ENCODE peak calls at places on chromosomes 16 and 17, in seven cellular contexts. One of them, this sample, is unnamed.

GRCh38 chr16:81158964-81159363 is 62.8 kb upstream of the GCSH start:
- DNase-seq in CD8-positive, alpha-beta T cell: no peak
- DNase-seq in A549: no peak
- DNase-seq in HL-60: no peak
- DNase-seq in left ventricle myocardium inferior: no peak
- DNase-seq in bronchial epithelial cell: no peak
- DNase-seq in GM13976: no peak
- DNase-seq in this sample: no peak

GRCh38 chr16:46649571-46649970 is 28.4 kb upstream of the SHCBP1 start:
- DNase-seq in A549: no peak
- DNase-seq in GM13976: no peak
- DNase-seq in CD8-positive, alpha-beta T cell: no peak
- DNase-seq in HL-60: no peak
- DNase-seq in left ventricle myocardium inferior: peak; percentile 51
- DNase-seq in bronchial epithelial cell: no peak
- DNase-seq in this sample: no peak

GRCh38 chr16:23534868-23535860 is 22.0 kb downstream of the EARS2 start:
- DNase-seq in CD8-positive, alpha-beta T cell: no peak
- DNase-seq in A549: no peak
- DNase-seq in bronchial epithelial cell: peak; percentile 69
- DNase-seq in left ventricle myocardium inferior: no peak
- DNase-seq in GM13976: no peak
- DNase-seq in HL-60: no peak
- DNase-seq in this sample: no peak

GRCh38 chr16:275041-275621 is 613 bp downstream of the RGS11 start:
- DNase-seq in A549: no peak
- DNase-seq in HL-60: no peak
- DNase-seq in GM13976: no peak
- DNase-seq in bronchial epithelial cell: no peak
- DNase-seq in CD8-positive, alpha-beta T cell: no peak
- DNase-seq in left ventricle myocardium inferior: no peak
- DNase-seq in this sample: no peak

GRCh38 chr17:16040710-16041251 is 41.2 kb downstream of the TTC19 start:
- DNase-seq in left ventricle myocardium inferior: no peak
- DNase-seq in bronchial epithelial cell: no peak
- DNase-seq in GM13976: no peak
- DNase-seq in A549: no peak
- DNase-seq in HL-60: no peak
- DNase-seq in CD8-positive, alpha-beta T cell: no peak
- DNase-seq in this sample: no peak

GRCh38 chr16:78538919-78539318 is 439.5 kb downstream of the WWOX start:
- DNase-seq in CD8-positive, alpha-beta T cell: no peak
- DNase-seq in left ventricle myocardium inferior: no peak
- DNase-seq in GM13976: no peak
- DNase-seq in HL-60: no peak
- DNase-seq in bronchial epithelial cell: peak; percentile 81
- DNase-seq in A549: no peak
- DNase-seq in this sample: no peak

GRCh38 chr16:60905806-60906205 is 1130.4 kb downstream of the CDH8 start:
- DNase-seq in A549: no peak
- DNase-seq in bronchial epithelial cell: no peak
- DNase-seq in left ventricle myocardium inferior: no peak
- DNase-seq in GM13976: no peak
- DNase-seq in CD8-positive, alpha-beta T cell: no peak
- DNase-seq in HL-60: no peak
- DNase-seq in this sample: no peak

GRCh38 chr17:63622571-63623390 is 564 bp downstream of the MAP3K3 start:
- DNase-seq in CD8-positive, alpha-beta T cell: peak; percentile 25
- DNase-seq in HL-60: peak; percentile 74
- DNase-seq in left ventricle myocardium inferior: peak; percentile 77
- DNase-seq in A549: peak; percentile 88
- DNase-seq in GM13976: peak; percentile 80
- DNase-seq in bronchial epithelial cell: peak; percentile 37
- DNase-seq in this sample: no peak

GRCh38 chr16:20910781-20911321 is 10.3 kb downstream of the LYRM1 start:
- DNase-seq in HL-60: peak; percentile 70
- DNase-seq in GM13976: no peak
- DNase-seq in A549: no peak
- DNase-seq in CD8-positive, alpha-beta T cell: no peak
- DNase-seq in bronchial epithelial cell: peak; percentile 95
- DNase-seq in left ventricle myocardium inferior: no peak
- DNase-seq in this sample: no peak

GRCh38 chr17:30222741-30223175 is 12.7 kb downstream of the SLC6A4 start:
- DNase-seq in GM13976: no peak
- DNase-seq in left ventricle myocardium inferior: no peak
- DNase-seq in A549: no peak
- DNase-seq in CD8-positive, alpha-beta T cell: no peak
- DNase-seq in bronchial epithelial cell: no peak
- DNase-seq in HL-60: no peak
- DNase-seq in this sample: no peak

GRCh38 chr17:40209404-40210093 is 9.6 kb upstream of the WIPF2 start:
- DNase-seq in CD8-positive, alpha-beta T cell: no peak
- DNase-seq in bronchial epithelial cell: no peak
- DNase-seq in HL-60: no peak
- DNase-seq in left ventricle myocardium inferior: no peak
- DNase-seq in GM13976: no peak
- DNase-seq in A549: no peak
- DNase-seq in this sample: no peak

GRCh38 chr17:37605813-37606505 is 3.3 kb downstream of the SYNRG start:
- DNase-seq in GM13976: peak; percentile 21
- DNase-seq in A549: no peak
- DNase-seq in HL-60: peak; percentile 52
- DNase-seq in CD8-positive, alpha-beta T cell: no peak
- DNase-seq in left ventricle myocardium inferior: no peak
- DNase-seq in bronchial epithelial cell: no peak
- DNase-seq in this sample: no peak

GRCh38 chr16:11346700-11347319 is 1.6 kb downstream of the RMI2 start:
- DNase-seq in GM13976: no peak
- DNase-seq in CD8-positive, alpha-beta T cell: no peak
- DNase-seq in HL-60: no peak
- DNase-seq in bronchial epithelial cell: no peak
- DNase-seq in A549: no peak
- DNase-seq in left ventricle myocardium inferior: no peak
- DNase-seq in this sample: no peak

GRCh38 chr17:80430446-80431245 is 15.7 kb downstream of the ENDOV start:
- DNase-seq in CD8-positive, alpha-beta T cell: no peak
- DNase-seq in left ventricle myocardium inferior: no peak
- DNase-seq in A549: no peak
- DNase-seq in bronchial epithelial cell: peak; percentile 16
- DNase-seq in GM13976: no peak
- DNase-seq in HL-60: no peak
- DNase-seq in this sample: no peak

GRCh38 chr16:8764486-8765250 is 32.8 kb downstream of the TMEM186 start:
- DNase-seq in HL-60: no peak
- DNase-seq in left ventricle myocardium inferior: no peak
- DNase-seq in bronchial epithelial cell: no peak
- DNase-seq in CD8-positive, alpha-beta T cell: no peak
- DNase-seq in GM13976: no peak
- DNase-seq in A549: no peak
- DNase-seq in this sample: no peak

GRCh38 chr16:58661199-58661830 is 23.3 kb downstream of the SLC38A7 start:
- DNase-seq in bronchial epithelial cell: peak; percentile 84
- DNase-seq in A549: peak; percentile 94
- DNase-seq in HL-60: peak; percentile 75
- DNase-seq in left ventricle myocardium inferior: peak; percentile 27
- DNase-seq in CD8-positive, alpha-beta T cell: no peak
- DNase-seq in GM13976: peak; percentile 78
- DNase-seq in this sample: no peak
- TF ChIP-seq CTCF in bronchial epithelial cell: peak; percentile 67
- TF ChIP-seq CTCF in A549: peak; percentile 87
- TF ChIP-seq CTCF in HL-60: peak; percentile 82
- TF ChIP-seq CTCF in left ventricle myocardium inferior: peak; percentile 61
- TF ChIP-seq CTCF in CD8-positive, alpha-beta T cell: no peak
- TF ChIP-seq CTCF in GM13976: peak; percentile 52
- TF ChIP-seq CTCF in this sample: no peak

GRCh38 chr16:89290472-89290871 is 73.0 kb downstream of the ZNF778 start:
- DNase-seq in GM13976: no peak
- DNase-seq in A549: no peak
- DNase-seq in bronchial epithelial cell: no peak
- DNase-seq in left ventricle myocardium inferior: no peak
- DNase-seq in CD8-positive, alpha-beta T cell: no peak
- DNase-seq in HL-60: no peak
- DNase-seq in this sample: no peak

GRCh38 chr16:89288577-89288844 is 71.0 kb downstream of the ZNF778 start:
- DNase-seq in A549: no peak
- DNase-seq in CD8-positive, alpha-beta T cell: no peak
- DNase-seq in bronchial epithelial cell: no peak
- DNase-seq in HL-60: no peak
- DNase-seq in left ventricle myocardium inferior: no peak
- DNase-seq in GM13976: no peak
- DNase-seq in this sample: no peak

GRCh38 chr16:89290887-89291286 is 73.4 kb downstream of the ZNF778 start:
- DNase-seq in CD8-positive, alpha-beta T cell: no peak
- DNase-seq in bronchial epithelial cell: no peak
- DNase-seq in GM13976: no peak
- DNase-seq in left ventricle myocardium inferior: no peak
- DNase-seq in A549: no peak
- DNase-seq in HL-60: no peak
- DNase-seq in this sample: no peak

GRCh38 chr16:89288966-89289365 is 71.5 kb downstream of the ZNF778 start:
- DNase-seq in left ventricle myocardium inferior: no peak
- DNase-seq in HL-60: no peak
- DNase-seq in A549: no peak
- DNase-seq in bronchial epithelial cell: no peak
- DNase-seq in CD8-positive, alpha-beta T cell: no peak
- DNase-seq in GM13976: no peak
- DNase-seq in this sample: no peak

GRCh38 chr16:89289428-89290395 is 72.2 kb downstream of the ZNF778 start:
- DNase-seq in A549: peak; percentile 99
- DNase-seq in HL-60: peak; percentile 56
- DNase-seq in bronchial epithelial cell: peak; percentile 42
- DNase-seq in CD8-positive, alpha-beta T cell: peak; percentile 49
- DNase-seq in left ventricle myocardium inferior: peak; percentile 68
- DNase-seq in GM13976: peak; percentile 95
- DNase-seq in this sample: no peak
- TF ChIP-seq CTCF in A549: peak; percentile 82
- TF ChIP-seq CTCF in HL-60: peak; percentile 44
- TF ChIP-seq CTCF in bronchial epithelial cell: peak; percentile 84
- TF ChIP-seq CTCF in CD8-positive, alpha-beta T cell: peak; percentile 75
- TF ChIP-seq CTCF in left ventricle myocardium inferior: peak; percentile 86
- TF ChIP-seq CTCF in GM13976: peak; percentile 79
- TF ChIP-seq CTCF in this sample: no peak

DNA sequence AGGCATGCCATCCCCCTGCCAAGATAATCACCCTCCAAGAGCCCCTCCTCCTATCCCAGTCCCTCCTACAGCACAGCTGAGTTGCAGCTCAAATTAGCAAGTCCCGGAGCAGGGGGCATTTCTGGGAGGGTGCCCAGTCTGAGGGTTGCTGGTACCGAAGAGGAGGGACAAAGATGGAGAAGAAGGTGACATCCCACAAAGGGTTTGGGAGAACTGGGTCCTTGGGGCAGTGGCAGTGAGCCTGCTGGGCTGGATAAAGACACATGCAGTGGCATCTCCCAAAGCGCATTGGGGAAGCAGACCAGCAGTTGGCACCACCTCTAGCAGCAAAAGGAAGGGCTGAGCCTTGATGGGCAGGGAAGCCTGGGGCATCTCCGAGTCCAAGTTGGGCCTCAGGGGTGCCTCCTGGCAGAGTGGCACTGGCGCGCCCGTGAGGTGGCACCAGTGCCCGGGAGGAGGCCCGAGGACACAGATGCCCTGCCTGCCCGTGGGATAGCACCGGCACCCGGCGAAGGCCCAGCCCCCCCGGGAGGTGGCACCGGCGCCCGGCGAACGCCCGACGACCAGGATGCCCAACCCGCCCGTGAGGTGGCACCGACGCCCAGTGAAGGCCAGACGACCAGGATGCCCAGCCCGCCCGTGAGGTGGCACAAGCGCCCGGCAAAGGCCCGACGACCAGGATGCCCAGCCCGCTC is 622 bp downstream of the TOM1L2 start:
- DNase-seq in left ventricle myocardium inferior: peak; percentile 41
- DNase-seq in A549: peak; percentile 25
- DNase-seq in CD8-positive, alpha-beta T cell: peak; percentile 4
- DNase-seq in HL-60: peak; percentile 3
- DNase-seq in bronchial epithelial cell: no peak
- DNase-seq in GM13976: no peak
- DNase-seq in this sample: no peak
- TF ChIP-seq CTCF in left ventricle myocardium inferior: no peak
- TF ChIP-seq CTCF in A549: no peak
- TF ChIP-seq CTCF in CD8-positive, alpha-beta T cell: no peak
- TF ChIP-seq CTCF in HL-60: no peak
- TF ChIP-seq CTCF in bronchial epithelial cell: peak; percentile 8
- TF ChIP-seq CTCF in GM13976: no peak
- TF ChIP-seq CTCF in this sample: no peak

GRCh38 chr17:41624208-41625101 is at the start of gene KRT17:
- DNase-seq in CD8-positive, alpha-beta T cell: no peak
- DNase-seq in HL-60: peak; percentile 40
- DNase-seq in A549: no peak
- DNase-seq in bronchial epithelial cell: peak; percentile 98
- DNase-seq in GM13976: no peak
- DNase-seq in left ventricle myocardium inferior: no peak
- DNase-seq in this sample: no peak
- TF ChIP-seq CTCF in CD8-positive, alpha-beta T cell: no peak
- TF ChIP-seq CTCF in HL-60: no peak
- TF ChIP-seq CTCF in A549: no peak
- TF ChIP-seq CTCF in bronchial epithelial cell: peak; percentile 10
- TF ChIP-seq CTCF in GM13976: no peak
- TF ChIP-seq CTCF in left ventricle myocardium inferior: no peak
- TF ChIP-seq CTCF in this sample: no peak

This sample was measured in omental fat pad.